ENCODE peak calls at places on chromosomes 3 and 15, in six cellular contexts. One of them, this sample, is unnamed. For H3K4me1, the result is how much of the 10 kb centered on the place peaks cover.

GRCh38 chr3:57126244-57126643 is 38.9 kb downstream of the IL17RD start:
- DNase-seq in neural progenitor cell: peak
- DNase-seq in MM.1S: no peak
- DNase-seq in GM23248: no peak
- DNase-seq in SK-N-SH: no peak
- DNase-seq in HCT116: no peak
- DNase-seq in this sample: no peak

GRCh38 chr3:155391104-155391503 is 97.6 kb upstream of the STRIT1 start:
- DNase-seq in GM23248: peak
- DNase-seq in MM.1S: no peak
- DNase-seq in HCT116: no peak
- DNase-seq in SK-N-SH: peak
- DNase-seq in neural progenitor cell: no peak
- DNase-seq in this sample: no peak

GRCh38 chr15:35720984-35721383 is 175.0 kb upstream of the DPH6 start:
- DNase-seq in neural progenitor cell: no peak
- DNase-seq in MM.1S: no peak
- DNase-seq in HCT116: no peak
- DNase-seq in GM23248: no peak
- DNase-seq in SK-N-SH: no peak
- DNase-seq in this sample: no peak

GRCh38 chr15:30872341-30872748 is 31.4 kb upstream of the FAN1 start:
- DNase-seq in GM23248: peak
- DNase-seq in HCT116: no peak
- DNase-seq in MM.1S: no peak
- DNase-seq in SK-N-SH: no peak
- DNase-seq in neural progenitor cell: no peak
- DNase-seq in this sample: no peak

GRCh38 chr15:45799508-45799907 is 164.7 kb downstream of the SQOR start:
- DNase-seq in SK-N-SH: no peak
- DNase-seq in HCT116: no peak
- DNase-seq in GM23248: no peak
- DNase-seq in MM.1S: peak
- DNase-seq in neural progenitor cell: no peak
- DNase-seq in this sample: no peak

GRCh38 chr3:49761661-49762060 is 24.7 kb downstream of the IP6K1 start:
- DNase-seq in SK-N-SH: no peak
- DNase-seq in HCT116: no peak
- DNase-seq in GM23248: no peak
- DNase-seq in neural progenitor cell: no peak
- DNase-seq in MM.1S: no peak
- DNase-seq in this sample: no peak

GRCh38 chr3:67083277-67083676 is 85.2 kb downstream of the KBTBD8 start:
- DNase-seq in neural progenitor cell: no peak
- DNase-seq in SK-N-SH: no peak
- DNase-seq in MM.1S: peak
- DNase-seq in GM23248: peak
- DNase-seq in HCT116: no peak
- DNase-seq in this sample: no peak

GRCh38 chr3:21752749-21753347 is 1.8 kb upstream of the ZNF385D start:
- DNase-seq in HCT116: no peak
- DNase-seq in neural progenitor cell: peak
- DNase-seq in SK-N-SH: peak
- DNase-seq in MM.1S: peak
- DNase-seq in GM23248: peak
- DNase-seq in this sample: peak

GRCh38 chr3:160564949-160565441 is 376 bp downstream of the KPNA4 start:
- DNase-seq in GM23248: peak
- DNase-seq in HCT116: peak
- DNase-seq in MM.1S: peak
- DNase-seq in SK-N-SH: peak
- DNase-seq in neural progenitor cell: peak
- DNase-seq in this sample: peak

GRCh38 chr15:90489514-90489913 is 40.2 kb upstream of the CRTC3 start:
- DNase-seq in HCT116: no peak
- DNase-seq in neural progenitor cell: no peak
- DNase-seq in GM23248: no peak
- DNase-seq in SK-N-SH: no peak
- DNase-seq in MM.1S: no peak
- DNase-seq in this sample: no peak

GRCh38 chr3:150528359-150528797 is 17.9 kb downstream of the SERP1 start:
- DNase-seq in SK-N-SH: peak
- DNase-seq in MM.1S: peak
- DNase-seq in HCT116: no peak
- DNase-seq in neural progenitor cell: no peak
- DNase-seq in GM23248: peak
- DNase-seq in this sample: no peak

GRCh38 chr15:31302778-31303433 is 23.7 kb upstream of the KLF13 start:
- DNase-seq in GM23248: no peak
- DNase-seq in neural progenitor cell: peak
- DNase-seq in SK-N-SH: no peak
- DNase-seq in HCT116: no peak
- DNase-seq in MM.1S: no peak
- DNase-seq in this sample: no peak

GRCh38 chr15:85785887-85786777 is 8.6 kb downstream of the KLHL25 start:
- DNase-seq in MM.1S: no peak
- DNase-seq in HCT116: peak
- DNase-seq in neural progenitor cell: no peak
- DNase-seq in GM23248: peak
- DNase-seq in SK-N-SH: no peak
- DNase-seq in this sample: peak

GRCh38 chr15:77632760-77633133 is at the start of gene LINGO1:
- DNase-seq in GM23248: peak
- DNase-seq in MM.1S: no peak
- DNase-seq in HCT116: no peak
- DNase-seq in neural progenitor cell: peak
- DNase-seq in SK-N-SH: no peak
- DNase-seq in this sample: peak

GRCh38 chr15:56969265-56969895 is 50.9 kb downstream of the TCF12 start:
- DNase-seq in neural progenitor cell: no peak
- DNase-seq in HCT116: no peak
- DNase-seq in MM.1S: no peak
- DNase-seq in GM23248: no peak
- DNase-seq in SK-N-SH: no peak
- DNase-seq in this sample: no peak

GRCh38 chr3:183188895-183189462 is 26.4 kb upstream of the LAMP3 start:
- DNase-seq in GM23248: peak
- DNase-seq in SK-N-SH: no peak
- DNase-seq in neural progenitor cell: peak
- DNase-seq in MM.1S: peak
- DNase-seq in HCT116: peak
- DNase-seq in this sample: peak

GRCh38 chr3:49806838-49807237 is 3.8 kb downstream of the INKA1 start:
- DNase-seq in neural progenitor cell: no peak
- DNase-seq in MM.1S: no peak
- DNase-seq in HCT116: no peak
- DNase-seq in GM23248: no peak
- DNase-seq in SK-N-SH: no peak
- DNase-seq in this sample: no peak

GRCh38 chr3:11558002-11558401 is 85.7 kb downstream of the VGLL4 start:
- DNase-seq in neural progenitor cell: no peak
- DNase-seq in GM23248: peak
- DNase-seq in HCT116: no peak
- DNase-seq in SK-N-SH: no peak
- DNase-seq in MM.1S: no peak
- DNase-seq in this sample: no peak

GRCh38 chr3:39024497-39024896 is 27.2 kb downstream of the SCN11A start:
- DNase-seq in SK-N-SH: no peak
- DNase-seq in GM23248: no peak
- DNase-seq in HCT116: no peak
- DNase-seq in MM.1S: no peak
- DNase-seq in neural progenitor cell: no peak
- DNase-seq in this sample: no peak

GRCh38 chr3:3664916-3665315 is 134.3 kb upstream of the LRRN1 start:
- DNase-seq in SK-N-SH: no peak
- DNase-seq in MM.1S: no peak
- DNase-seq in GM23248: no peak
- DNase-seq in neural progenitor cell: no peak
- DNase-seq in HCT116: no peak
- DNase-seq in this sample: no peak

GRCh38 chr15:96336643-96337353 is 6.3 kb downstream of the NR2F2 start:
- DNase-seq in GM23248: peak
- DNase-seq in MM.1S: no peak
- DNase-seq in SK-N-SH: no peak
- DNase-seq in HCT116: no peak
- DNase-seq in neural progenitor cell: peak
- DNase-seq in this sample: no peak

GRCh38 chr3:55000946-55001345 is 73.1 kb upstream of the LRTM1 start:
- DNase-seq in HCT116: no peak
- DNase-seq in MM.1S: no peak
- DNase-seq in GM23248: no peak
- DNase-seq in neural progenitor cell: no peak
- DNase-seq in SK-N-SH: no peak
- DNase-seq in this sample: no peak

GRCh38 chr3:141393151-141394076 is 25.1 kb downstream of the ZBTB38 start:
- DNase-seq in HCT116: no peak
- DNase-seq in neural progenitor cell: peak
- DNase-seq in SK-N-SH: peak
- DNase-seq in MM.1S: no peak
- DNase-seq in GM23248: no peak
- DNase-seq in this sample: no peak

GRCh38 chr3:123027292-123028232 is at the start of gene SEMA5B:
- DNase-seq in MM.1S: peak
- DNase-seq in SK-N-SH: peak
- DNase-seq in HCT116: no peak
- DNase-seq in neural progenitor cell: peak
- DNase-seq in GM23248: peak
- DNase-seq in this sample: peak

GRCh38 chr3:136114421-136114820 is 81.7 kb downstream of the MSL2 start:
- DNase-seq in SK-N-SH: no peak
- DNase-seq in neural progenitor cell: no peak
- DNase-seq in MM.1S: no peak
- DNase-seq in GM23248: no peak
- DNase-seq in HCT116: no peak
- DNase-seq in this sample: no peak

GRCh38 chr3:52532838-52533622 is 627 bp downstream of the NT5DC2 start:
- DNase-seq in MM.1S: no peak
- DNase-seq in neural progenitor cell: peak
- DNase-seq in HCT116: no peak
- DNase-seq in SK-N-SH: peak
- DNase-seq in GM23248: peak
- DNase-seq in this sample: peak

GRCh38 chr15:99123706-99124451 is 19.0 kb downstream of the SYNM start:
- DNase-seq in neural progenitor cell: peak
- DNase-seq in HCT116: peak
- DNase-seq in SK-N-SH: peak
- DNase-seq in MM.1S: peak
- DNase-seq in GM23248: peak
- DNase-seq in this sample: peak

GRCh38 chr3:126937533-126938432 is 45.1 kb upstream of the PLXNA1 start:
- DNase-seq in SK-N-SH: peak
- DNase-seq in GM23248: no peak
- DNase-seq in MM.1S: no peak
- DNase-seq in neural progenitor cell: no peak
- DNase-seq in HCT116: no peak
- DNase-seq in this sample: no peak

GRCh38 chr15:44489464-44489863 is 47.5 kb upstream of the EIF3J start:
- DNase-seq in HCT116: peak
- DNase-seq in neural progenitor cell: no peak
- DNase-seq in GM23248: peak
- DNase-seq in MM.1S: no peak
- DNase-seq in SK-N-SH: no peak
- DNase-seq in this sample: no peak

GRCh38 chr3:170196833-170197232 is 15.3 kb upstream of the PHC3 start:
- DNase-seq in neural progenitor cell: no peak
- DNase-seq in GM23248: peak
- DNase-seq in SK-N-SH: no peak
- DNase-seq in HCT116: peak
- DNase-seq in MM.1S: no peak
- DNase-seq in this sample: no peak
- TF ChIP-seq EZH2phosphoT487 in neural progenitor cell: no peak
- TF ChIP-seq EZH2phosphoT487 in GM23248: no peak
- TF ChIP-seq EZH2phosphoT487 in SK-N-SH: no peak
- TF ChIP-seq EZH2phosphoT487 in HCT116: no peak
- TF ChIP-seq EZH2phosphoT487 in MM.1S: no peak
- TF ChIP-seq EZH2phosphoT487 in this sample: no peak

DNA sequence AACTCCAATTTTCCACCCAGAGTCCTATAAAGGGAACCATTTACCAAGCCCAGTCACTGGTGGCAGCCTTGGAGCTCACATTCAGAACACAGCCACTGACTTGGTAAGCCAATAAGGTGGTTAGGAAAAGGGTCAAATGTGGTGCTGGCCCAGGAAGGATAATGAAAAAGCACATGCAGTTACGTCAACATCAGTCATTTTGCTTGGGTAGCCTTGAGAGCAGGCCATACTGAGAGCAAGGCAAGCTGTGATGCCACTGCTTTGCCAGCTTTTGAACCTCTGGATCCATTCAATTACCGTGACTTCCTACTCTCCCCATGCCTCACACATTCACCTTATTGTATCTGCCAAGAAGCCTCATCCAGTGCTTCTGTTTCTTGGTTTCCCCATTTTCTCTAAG is 253.6 kb downstream of the OPA1 start:
- DNase-seq in neural progenitor cell: no peak
- DNase-seq in GM23248: no peak
- DNase-seq in HCT116: no peak
- DNase-seq in MM.1S: no peak
- DNase-seq in SK-N-SH: no peak
- DNase-seq in this sample: no peak
- H3K4me1 ChIP-seq in neural progenitor cell: under half
- H3K4me1 ChIP-seq in GM23248: under half
- H3K4me1 ChIP-seq in HCT116: under half
- H3K4me1 ChIP-seq in MM.1S: under half
- H3K4me1 ChIP-seq in SK-N-SH: under half
- H3K4me1 ChIP-seq in this sample: half or more

DNA sequence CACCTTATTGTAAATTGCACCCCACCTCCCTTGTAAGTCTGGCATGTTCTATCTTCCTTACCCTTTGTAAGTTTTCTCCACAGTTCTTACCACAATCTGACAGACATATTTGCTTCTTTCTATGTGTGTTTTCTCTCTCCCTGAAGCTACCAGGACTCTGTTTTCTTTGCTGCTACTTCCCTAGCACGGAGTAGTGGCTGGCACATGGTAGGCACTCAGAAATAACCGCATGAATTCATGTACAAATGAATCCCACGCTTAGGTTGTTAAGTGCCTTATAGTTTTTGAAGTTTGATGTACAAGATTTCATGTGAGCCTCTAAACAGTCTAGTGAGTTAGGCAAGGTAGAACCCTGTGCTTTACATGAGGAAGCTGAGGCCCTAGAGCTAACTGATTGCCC is 178.4 kb upstream of the CTDSPL start:
- DNase-seq in neural progenitor cell: no peak
- DNase-seq in GM23248: no peak
- DNase-seq in SK-N-SH: no peak
- DNase-seq in MM.1S: no peak
- DNase-seq in HCT116: no peak
- DNase-seq in this sample: no peak
- TF ChIP-seq EZH2phosphoT487 in neural progenitor cell: no peak
- TF ChIP-seq EZH2phosphoT487 in GM23248: no peak
- TF ChIP-seq EZH2phosphoT487 in SK-N-SH: no peak
- TF ChIP-seq EZH2phosphoT487 in MM.1S: no peak
- TF ChIP-seq EZH2phosphoT487 in HCT116: no peak
- TF ChIP-seq EZH2phosphoT487 in this sample: no peak

DNA sequence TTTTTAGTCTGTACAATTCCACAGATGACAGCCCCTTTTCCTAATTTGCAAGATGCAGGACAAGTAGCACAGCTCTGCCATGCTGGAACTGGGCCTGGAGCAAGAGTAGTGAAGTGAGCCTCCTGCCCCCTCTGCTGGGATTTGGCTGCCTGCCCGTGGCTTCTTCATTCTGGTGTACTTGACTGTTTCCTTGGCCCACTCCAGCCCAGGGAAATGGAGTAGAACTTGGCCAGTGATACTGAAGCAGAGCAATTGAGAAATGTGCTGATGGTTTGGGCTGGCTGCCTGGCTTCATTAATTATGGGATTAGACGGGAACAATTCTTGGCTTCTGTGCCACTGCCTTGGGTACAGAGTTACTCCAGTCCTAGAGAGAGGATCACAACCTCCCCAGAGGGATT is 2.8 kb downstream of the GPD1L start:
- DNase-seq in neural progenitor cell: no peak
- DNase-seq in SK-N-SH: peak
- DNase-seq in MM.1S: no peak
- DNase-seq in GM23248: peak
- DNase-seq in HCT116: no peak
- DNase-seq in this sample: peak
- H3K4me1 ChIP-seq in neural progenitor cell: under half
- H3K4me1 ChIP-seq in SK-N-SH: under half
- H3K4me1 ChIP-seq in MM.1S: under half
- H3K4me1 ChIP-seq in GM23248: under half
- H3K4me1 ChIP-seq in HCT116: under half
- H3K4me1 ChIP-seq in this sample: under half

This sample was measured in hepatocyte.